ENCODE peak calls at places on chromosomes 4 and X, in eight cellular contexts. One of them, this sample, is unnamed.

GRCh38 chrX:115311666-115312065 is 22.2 kb downstream of the LUZP4 start:
- DNase-seq in dorsolateral prefrontal cortex: peak; percentile 6
- DNase-seq in body of pancreas: peak; percentile 7
- DNase-seq in OCI-LY7: no peak
- DNase-seq in pancreas: no peak
- DNase-seq in GM12865: no peak
- DNase-seq in fibroblast of lung: peak; percentile 23
- DNase-seq in brain microvascular endothelial cell: no peak
- DNase-seq in this sample: peak; percentile 96

GRCh38 chr4:161920304-161921052 is 243.3 kb downstream of the FSTL5 start:
- DNase-seq in dorsolateral prefrontal cortex: no peak
- DNase-seq in body of pancreas: no peak
- DNase-seq in OCI-LY7: no peak
- DNase-seq in pancreas: no peak
- DNase-seq in GM12865: no peak
- DNase-seq in fibroblast of lung: no peak
- DNase-seq in brain microvascular endothelial cell: no peak
- DNase-seq in this sample: no peak

GRCh38 chr4:1795304-1796195 is 2.5 kb downstream of the FGFR3 start:
- DNase-seq in dorsolateral prefrontal cortex: no peak
- DNase-seq in body of pancreas: peak; percentile 68
- DNase-seq in OCI-LY7: no peak
- DNase-seq in pancreas: peak; percentile 65
- DNase-seq in GM12865: no peak
- DNase-seq in fibroblast of lung: no peak
- DNase-seq in brain microvascular endothelial cell: no peak
- DNase-seq in this sample: peak; percentile 76

GRCh38 chr4:52100062-52100461 is 49.0 kb downstream of the SPATA18 start:
- DNase-seq in dorsolateral prefrontal cortex: no peak
- DNase-seq in body of pancreas: no peak
- DNase-seq in OCI-LY7: no peak
- DNase-seq in pancreas: no peak
- DNase-seq in GM12865: no peak
- DNase-seq in fibroblast of lung: peak; percentile 88
- DNase-seq in brain microvascular endothelial cell: no peak
- DNase-seq in this sample: no peak

GRCh38 chr4:40289366-40290188 is 45.6 kb upstream of the CHRNA9 start:
- DNase-seq in dorsolateral prefrontal cortex: no peak
- DNase-seq in body of pancreas: no peak
- DNase-seq in OCI-LY7: no peak
- DNase-seq in pancreas: no peak
- DNase-seq in GM12865: peak; percentile 49
- DNase-seq in fibroblast of lung: peak; percentile 48
- DNase-seq in brain microvascular endothelial cell: peak; percentile 12
- DNase-seq in this sample: no peak

GRCh38 chr4:54067163-54067562 is 2.8 kb upstream of the CHIC2 start:
- DNase-seq in dorsolateral prefrontal cortex: no peak
- DNase-seq in body of pancreas: peak; percentile 21
- DNase-seq in OCI-LY7: no peak
- DNase-seq in pancreas: no peak
- DNase-seq in GM12865: no peak
- DNase-seq in fibroblast of lung: peak; percentile 82
- DNase-seq in brain microvascular endothelial cell: no peak
- DNase-seq in this sample: no peak

GRCh38 chrX:133495464-133496391 is 80.4 kb upstream of the GPC4 start:
- DNase-seq in dorsolateral prefrontal cortex: no peak
- DNase-seq in body of pancreas: peak; percentile 27
- DNase-seq in OCI-LY7: no peak
- DNase-seq in pancreas: no peak
- DNase-seq in GM12865: no peak
- DNase-seq in fibroblast of lung: peak; percentile 82
- DNase-seq in brain microvascular endothelial cell: no peak
- DNase-seq in this sample: no peak

GRCh38 chrX:63561425-63561824 is 210.3 kb upstream of the SPIN4 start:
- DNase-seq in dorsolateral prefrontal cortex: no peak
- DNase-seq in body of pancreas: no peak
- DNase-seq in OCI-LY7: no peak
- DNase-seq in pancreas: no peak
- DNase-seq in GM12865: peak; percentile 0
- DNase-seq in fibroblast of lung: peak; percentile 4
- DNase-seq in brain microvascular endothelial cell: no peak
- DNase-seq in this sample: no peak

GRCh38 chr4:138050601-138051000 is 191.5 kb downstream of the SLC7A11 start:
- DNase-seq in dorsolateral prefrontal cortex: no peak
- DNase-seq in body of pancreas: no peak
- DNase-seq in OCI-LY7: no peak
- DNase-seq in pancreas: no peak
- DNase-seq in GM12865: no peak
- DNase-seq in fibroblast of lung: no peak
- DNase-seq in brain microvascular endothelial cell: peak; percentile 53
- DNase-seq in this sample: peak; percentile 83

GRCh38 chrX:25873196-25873595 is 264.9 kb upstream of the MAGEB18 start:
- DNase-seq in dorsolateral prefrontal cortex: no peak
- DNase-seq in body of pancreas: peak; percentile 57
- DNase-seq in OCI-LY7: no peak
- DNase-seq in pancreas: no peak
- DNase-seq in GM12865: no peak
- DNase-seq in fibroblast of lung: peak; percentile 4
- DNase-seq in brain microvascular endothelial cell: no peak
- DNase-seq in this sample: no peak

GRCh38 chr4:52546449-52546848 is 112.7 kb downstream of the USP46 start:
- DNase-seq in dorsolateral prefrontal cortex: no peak
- DNase-seq in body of pancreas: no peak
- DNase-seq in OCI-LY7: no peak
- DNase-seq in pancreas: no peak
- DNase-seq in GM12865: no peak
- DNase-seq in fibroblast of lung: no peak
- DNase-seq in brain microvascular endothelial cell: no peak
- DNase-seq in this sample: peak; percentile 30

GRCh38 chrX:153777261-153778090 is 3.4 kb upstream of the SRPK3 start:
- DNase-seq in dorsolateral prefrontal cortex: no peak
- DNase-seq in body of pancreas: no peak
- DNase-seq in OCI-LY7: no peak
- DNase-seq in pancreas: peak; percentile 18
- DNase-seq in GM12865: no peak
- DNase-seq in fibroblast of lung: no peak
- DNase-seq in brain microvascular endothelial cell: no peak
- DNase-seq in this sample: no peak

GRCh38 chr4:140213116-140213515 is 59.1 kb upstream of the MAML3 start:
- DNase-seq in dorsolateral prefrontal cortex: no peak
- DNase-seq in body of pancreas: no peak
- DNase-seq in OCI-LY7: no peak
- DNase-seq in pancreas: no peak
- DNase-seq in GM12865: no peak
- DNase-seq in fibroblast of lung: no peak
- DNase-seq in brain microvascular endothelial cell: no peak
- DNase-seq in this sample: peak; percentile 67

GRCh38 chrX:9465380-9466114 is 689 bp downstream of the TBL1X start:
- DNase-seq in dorsolateral prefrontal cortex: no peak
- DNase-seq in body of pancreas: no peak
- DNase-seq in OCI-LY7: peak; percentile 22
- DNase-seq in pancreas: peak; percentile 45
- DNase-seq in GM12865: peak; percentile 22
- DNase-seq in fibroblast of lung: peak; percentile 10
- DNase-seq in brain microvascular endothelial cell: no peak
- DNase-seq in this sample: peak; percentile 66

GRCh38 chr4:76090241-76090691 is 15.8 kb downstream of the ART3 start:
- DNase-seq in dorsolateral prefrontal cortex: no peak
- DNase-seq in body of pancreas: peak; percentile 69
- DNase-seq in OCI-LY7: no peak
- DNase-seq in pancreas: no peak
- DNase-seq in GM12865: peak; percentile 7
- DNase-seq in fibroblast of lung: peak; percentile 95
- DNase-seq in brain microvascular endothelial cell: peak; percentile 95
- DNase-seq in this sample: no peak

DNA sequence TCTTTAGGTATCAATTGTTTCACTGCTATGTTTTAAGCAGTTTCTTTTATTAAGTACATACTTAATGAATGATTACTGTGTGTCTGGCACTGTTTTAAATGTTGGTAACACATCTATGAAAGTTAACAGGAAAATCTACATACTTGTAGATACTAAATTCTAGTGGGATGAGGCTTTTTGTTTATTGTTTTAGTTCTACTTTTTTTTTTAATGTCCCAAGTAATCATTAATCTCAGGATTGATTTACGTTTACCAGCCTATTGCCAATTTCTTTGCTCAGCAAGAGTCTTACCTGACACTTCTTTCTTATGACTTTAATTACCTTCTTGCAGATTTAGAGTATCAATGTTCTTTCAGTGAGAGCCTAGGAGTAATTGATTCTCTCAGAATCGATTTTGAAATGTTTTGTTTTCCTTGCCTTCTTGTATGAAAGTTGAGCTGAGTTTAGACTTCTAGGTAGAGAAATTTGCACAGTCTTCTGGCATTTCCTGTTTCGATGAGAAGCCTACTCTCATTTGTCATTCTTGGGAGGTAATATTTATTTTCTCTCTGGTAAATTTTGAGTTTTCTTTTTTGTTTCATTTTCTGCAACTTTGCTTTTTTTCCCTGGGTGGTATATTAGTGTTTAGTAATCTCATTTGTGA is 235.2 kb upstream of the ANKRD50 start:
- DNase-seq in dorsolateral prefrontal cortex: no peak
- DNase-seq in body of pancreas: no peak
- DNase-seq in OCI-LY7: no peak
- DNase-seq in pancreas: no peak
- DNase-seq in GM12865: no peak
- DNase-seq in fibroblast of lung: peak; percentile 40
- DNase-seq in brain microvascular endothelial cell: no peak
- DNase-seq in this sample: no peak
- H3K4me3 ChIP-seq in dorsolateral prefrontal cortex: no peak overlapping the region
- H3K4me3 ChIP-seq in body of pancreas: no peak overlapping the region
- H3K4me3 ChIP-seq in OCI-LY7: no peak overlapping the region
- H3K4me3 ChIP-seq in pancreas: no peak overlapping the region
- H3K4me3 ChIP-seq in GM12865: no peak overlapping the region
- H3K4me3 ChIP-seq in fibroblast of lung: no peak overlapping the region
- H3K4me3 ChIP-seq in brain microvascular endothelial cell: no peak overlapping the region
- H3K4me3 ChIP-seq in this sample: no peak overlapping the region

GRCh38 chrX:53550756-53551463 is 116.7 kb upstream of the HSD17B10 start:
- DNase-seq in dorsolateral prefrontal cortex: no peak
- DNase-seq in body of pancreas: no peak
- DNase-seq in OCI-LY7: no peak
- DNase-seq in pancreas: no peak
- DNase-seq in GM12865: no peak
- DNase-seq in fibroblast of lung: no peak
- DNase-seq in brain microvascular endothelial cell: no peak
- DNase-seq in this sample: no peak

GRCh38 chrX:53547668-53548067 is 113.5 kb upstream of the HSD17B10 start:
- DNase-seq in dorsolateral prefrontal cortex: no peak
- DNase-seq in body of pancreas: no peak
- DNase-seq in OCI-LY7: no peak
- DNase-seq in pancreas: no peak
- DNase-seq in GM12865: no peak
- DNase-seq in fibroblast of lung: no peak
- DNase-seq in brain microvascular endothelial cell: no peak
- DNase-seq in this sample: no peak

GRCh38 chrX:53544936-53545335 is 110.8 kb upstream of the HSD17B10 start:
- DNase-seq in dorsolateral prefrontal cortex: no peak
- DNase-seq in body of pancreas: no peak
- DNase-seq in OCI-LY7: no peak
- DNase-seq in pancreas: no peak
- DNase-seq in GM12865: no peak
- DNase-seq in fibroblast of lung: no peak
- DNase-seq in brain microvascular endothelial cell: no peak
- DNase-seq in this sample: peak; percentile 51
- H3K4me3 ChIP-seq in dorsolateral prefrontal cortex: no peak overlapping the region
- H3K4me3 ChIP-seq in body of pancreas: no peak overlapping the region
- H3K4me3 ChIP-seq in OCI-LY7: no peak overlapping the region
- H3K4me3 ChIP-seq in pancreas: no peak overlapping the region
- H3K4me3 ChIP-seq in GM12865: no peak overlapping the region
- H3K4me3 ChIP-seq in fibroblast of lung: no peak overlapping the region
- H3K4me3 ChIP-seq in brain microvascular endothelial cell: no peak overlapping the region
- H3K4me3 ChIP-seq in this sample: no peak overlapping the region

DNA sequence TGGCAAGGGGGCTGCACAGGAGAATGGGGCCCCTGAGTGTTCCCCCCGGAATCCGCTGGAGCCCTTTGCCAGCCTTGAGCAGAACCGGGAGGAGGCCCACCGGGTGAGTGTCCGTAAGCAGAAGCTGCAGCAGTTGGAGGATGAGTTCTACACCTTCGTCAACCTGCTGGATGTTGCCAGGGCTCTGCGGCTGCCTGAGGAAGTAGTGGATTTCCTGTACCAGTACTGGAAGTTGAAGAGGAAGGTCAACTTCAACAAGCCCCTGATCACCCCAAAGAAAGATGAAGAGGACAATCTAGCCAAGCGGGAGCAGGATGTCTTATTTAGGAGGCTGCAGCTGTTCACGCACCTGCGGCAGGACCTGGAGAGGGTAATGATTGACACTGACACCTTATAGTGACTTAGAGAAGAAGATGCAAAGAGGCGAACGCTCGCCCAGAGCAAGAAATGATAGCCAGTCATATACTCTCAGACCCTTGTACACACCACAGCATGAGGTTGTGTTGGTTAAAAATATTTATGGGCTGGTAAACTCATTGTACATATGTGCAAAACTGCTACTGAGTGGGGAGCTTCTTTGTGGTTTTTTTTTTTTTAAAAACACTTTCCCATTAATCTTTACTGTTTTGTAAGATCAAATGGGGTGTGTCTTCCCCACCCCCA is 52.5 kb downstream of the JADE1 start:
- DNase-seq in dorsolateral prefrontal cortex: no peak
- DNase-seq in body of pancreas: no peak
- DNase-seq in OCI-LY7: no peak
- DNase-seq in pancreas: no peak
- DNase-seq in GM12865: peak; percentile 19
- DNase-seq in fibroblast of lung: no peak
- DNase-seq in brain microvascular endothelial cell: no peak
- DNase-seq in this sample: no peak
- H3K4me3 ChIP-seq in dorsolateral prefrontal cortex: no peak overlapping the region
- H3K4me3 ChIP-seq in body of pancreas: no peak overlapping the region
- H3K4me3 ChIP-seq in OCI-LY7: no peak overlapping the region
- H3K4me3 ChIP-seq in pancreas: no peak overlapping the region
- H3K4me3 ChIP-seq in GM12865: no peak overlapping the region
- H3K4me3 ChIP-seq in fibroblast of lung: no peak overlapping the region
- H3K4me3 ChIP-seq in brain microvascular endothelial cell: no peak overlapping the region
- H3K4me3 ChIP-seq in this sample: no peak overlapping the region

GRCh38 chr4:13546374-13546854 is 2.1 kb upstream of the NKX3-2 start:
- DNase-seq in dorsolateral prefrontal cortex: no peak
- DNase-seq in body of pancreas: no peak
- DNase-seq in OCI-LY7: no peak
- DNase-seq in pancreas: no peak
- DNase-seq in GM12865: no peak
- DNase-seq in fibroblast of lung: no peak
- DNase-seq in brain microvascular endothelial cell: no peak
- DNase-seq in this sample: peak; percentile 58

GRCh38 chr4:13548984-13549546 is 4.8 kb upstream of the NKX3-2 start:
- DNase-seq in dorsolateral prefrontal cortex: peak; percentile 65
- DNase-seq in body of pancreas: peak; percentile 74
- DNase-seq in OCI-LY7: peak; percentile 87
- DNase-seq in pancreas: peak; percentile 75
- DNase-seq in GM12865: peak; percentile 93
- DNase-seq in fibroblast of lung: peak; percentile 60
- DNase-seq in brain microvascular endothelial cell: peak; percentile 68
- DNase-seq in this sample: peak; percentile 98

GRCh38 chr4:13547563-13548041 is 3.3 kb upstream of the NKX3-2 start:
- DNase-seq in dorsolateral prefrontal cortex: no peak
- DNase-seq in body of pancreas: no peak
- DNase-seq in OCI-LY7: peak; percentile 78
- DNase-seq in pancreas: no peak
- DNase-seq in GM12865: peak; percentile 46
- DNase-seq in fibroblast of lung: no peak
- DNase-seq in brain microvascular endothelial cell: no peak
- DNase-seq in this sample: peak; percentile 79

GRCh38 chr4:13546855-13547562 is 2.7 kb upstream of the NKX3-2 start:
- DNase-seq in dorsolateral prefrontal cortex: no peak
- DNase-seq in body of pancreas: no peak
- DNase-seq in OCI-LY7: peak; percentile 12
- DNase-seq in pancreas: no peak
- DNase-seq in GM12865: peak; percentile 30
- DNase-seq in fibroblast of lung: no peak
- DNase-seq in brain microvascular endothelial cell: no peak
- DNase-seq in this sample: peak; percentile 87

GRCh38 chr4:13548059-13548983 is 4.0 kb upstream of the NKX3-2 start:
- DNase-seq in dorsolateral prefrontal cortex: no peak
- DNase-seq in body of pancreas: no peak
- DNase-seq in OCI-LY7: no peak
- DNase-seq in pancreas: no peak
- DNase-seq in GM12865: no peak
- DNase-seq in fibroblast of lung: no peak
- DNase-seq in brain microvascular endothelial cell: no peak
- DNase-seq in this sample: no peak
- H3K4me3 ChIP-seq in dorsolateral prefrontal cortex: peak overlapping the region; percentile 15
- H3K4me3 ChIP-seq in body of pancreas: no peak overlapping the region
- H3K4me3 ChIP-seq in OCI-LY7: peak overlapping the region; percentile 68
- H3K4me3 ChIP-seq in pancreas: no peak overlapping the region
- H3K4me3 ChIP-seq in GM12865: peak overlapping the region; percentile 61
- H3K4me3 ChIP-seq in fibroblast of lung: peak overlapping the region; percentile 40
- H3K4me3 ChIP-seq in brain microvascular endothelial cell: peak overlapping the region; percentile 5
- H3K4me3 ChIP-seq in this sample: peak overlapping the region; percentile 73

This sample was measured in endodermal cell.